ENCODE peak calls at places on chromosome 12, in seven cellular contexts. Q, P, C, A, O, S and W are unnamed samples.

GRCh38 chr12:80838708-80839107 is 99.0 kb downstream of the LIN7A start:
- DNase-seq in P (no peak), O (no peak), A (no peak), C (no peak), S (no peak), Q (no peak), W (no peak)

GRCh38 chr12:55698965-55699364 is 8.7 kb downstream of the ITGA7 start:
- DNase-seq in C (no peak), S (no peak), O (no peak), Q (no peak), A (no peak), P (no peak), W (no peak)

GRCh38 chr12:87428701-87429277 is 600.4 kb downstream of the C12orf50 start:
- DNase-seq in C (no peak), S (no peak), A (no peak), O (no peak), Q (no peak), P (no peak), W (no peak)

GRCh38 chr12:125113800-125114199 is 48.6 kb downstream of the AACS start:
- DNase-seq in Q (no peak), P (no peak), A (no peak), C (no peak), S (no peak), O (no peak), W (no peak)

GRCh38 chr12:34395056-34396005 is 373.0 kb downstream of the ALG10 start:
- DNase-seq in Q (no peak), A (no peak), P (no peak), C (no peak), S (no peak), O (no peak), W (no peak)

GRCh38 chr12:79422060-79422812 is 268.5 kb downstream of the PAWR start:
- DNase-seq in O (no peak), S (no peak), A (no peak), P (no peak), Q (no peak), C (no peak), W (no peak)

GRCh38 chr12:103924761-103925641 is 5.2 kb upstream of the HSP90B1 start:
- DNase-seq in C (peak), Q (no peak), P (peak), O (peak), A (no peak), S (no peak), W (no peak)

GRCh38 chr12:124774462-124775167 is 89.0 kb downstream of the SCARB1 start:
- DNase-seq in S (no peak), P (no peak), C (peak), Q (no peak), O (peak), A (peak), W (peak)

GRCh38 chr12:5965950-5966383 is 20.9 kb upstream of the ANO2 start:
- DNase-seq in P (peak), Q (no peak), A (no peak), C (peak), S (peak), O (peak), W (peak)

GRCh38 chr12:51922762-51923505 is 15.6 kb downstream of the ACVRL1 start:
- DNase-seq in S (no peak), C (no peak), A (peak), P (peak), O (no peak), Q (no peak), W (no peak)

GRCh38 chr12:110316861-110317260 is 35.8 kb downstream of the ATP2A2 start:
- DNase-seq in O (no peak), C (no peak), Q (no peak), S (no peak), A (peak), P (no peak), W (no peak)

GRCh38 chr12:58424735-58425379 is 483.5 kb downstream of the ATP23 start:
- DNase-seq in Q (no peak), O (no peak), P (no peak), A (no peak), C (no peak), S (no peak), W (no peak)

GRCh38 chr12:38159591-38160317 is 156.8 kb upstream of the ALG10B start:
- DNase-seq in Q (no peak), A (no peak), S (no peak), P (no peak), C (no peak), O (no peak), W (no peak)

GRCh38 chr12:109679716-109680520 is 33.7 kb upstream of the FAM222A start:
- DNase-seq in S (peak), P (peak), A (no peak), O (no peak), Q (no peak), C (no peak), W (no peak)

GRCh38 chr12:121468451-121468850 is 68.5 kb downstream of the RNF34 start:
- DNase-seq in P (no peak), S (no peak), A (no peak), C (no peak), Q (no peak), O (no peak), W (no peak)